ENCODE peak calls at places on chromosomes 13 and 19, in ten cellular contexts. J, L, F, I, Q, D, U, K, B and T are unnamed samples.

GRCh38 chr13:45243072-45243471 is 42.2 kb upstream of the KCTD4 start:
- DNase-seq in J (no peak), L (no peak), F (no peak), I (no peak), Q (no peak), D (no peak), U (no peak), K (no peak), B (no peak), T (no peak)

GRCh38 chr13:87128006-87128405 is 543.2 kb upstream of the SLITRK5 start:
- DNase-seq in J (no peak), L (peak; percentile 70), F (no peak), I (no peak), Q (no peak), D (no peak), U (no peak), K (no peak), B (no peak), T (no peak)

GRCh38 chr19:28691683-28692082 is 521.3 kb downstream of the UQCRFS1 start:
- DNase-seq in J (no peak), L (no peak), F (no peak), I (no peak), Q (no peak), D (no peak), U (no peak), K (no peak), B (no peak), T (no peak)

GRCh38 chr19:20558011-20558410 is 7.6 kb downstream of the ZNF737 start:
- DNase-seq in J (no peak), L (no peak), F (peak; percentile 33), I (no peak), Q (no peak), D (no peak), U (no peak), K (peak; percentile 8), B (no peak), T (no peak)

GRCh38 chr19:34179066-34179465 is 6.8 kb downstream of the LSM14A start:
- DNase-seq in J (no peak), L (no peak), F (no peak), I (no peak), Q (no peak), D (no peak), U (no peak), K (no peak), B (no peak), T (no peak)

GRCh38 chr19:31054430-31054829 is 294.8 kb downstream of the TSHZ3 start:
- DNase-seq in J (no peak), L (no peak), F (no peak), I (peak; percentile 7), Q (peak; percentile 46), D (no peak), U (no peak), K (peak; percentile 78), B (peak; percentile 2), T (peak; percentile 5)

GRCh38 chr19:30395283-30395682 is 23.1 kb downstream of the ZNF536 start:
- DNase-seq in J (no peak), L (no peak), F (no peak), I (no peak), Q (no peak), D (no peak), U (no peak), K (no peak), B (no peak), T (no peak)

GRCh38 chr19:6476155-6476895 is 5.3 kb downstream of the DENND1C start:
- DNase-seq in J (no peak), L (peak; percentile 87), F (peak; percentile 94), I (peak; percentile 67), Q (peak; percentile 99), D (peak; percentile 35), U (peak; percentile 58), K (peak; percentile 62), B (peak; percentile 50), T (peak; percentile 79)

GRCh38 chr19:45364696-45365095 is 5.7 kb downstream of the ERCC2 start:
- DNase-seq in J (no peak), L (no peak), F (no peak), I (no peak), Q (no peak), D (no peak), U (no peak), K (no peak), B (no peak), T (no peak)

GRCh38 chr13:110015253-110015652 is 228.9 kb upstream of the IRS2 start:
- DNase-seq in J (no peak), L (no peak), F (peak; percentile 87), I (no peak), Q (no peak), D (no peak), U (no peak), K (peak; percentile 45), B (no peak), T (no peak)

GRCh38 chr19:2819540-2820111 is at the start of gene ZNF554:
- DNase-seq in J (peak; percentile 97), L (peak; percentile 98), F (peak; percentile 99), I (peak; percentile 97), Q (peak; percentile 94), D (peak; percentile 97), U (peak; percentile 97), K (peak; percentile 96), B (peak; percentile 95), T (peak; percentile 97)

GRCh38 chr13:100533588-100534041 is 55.0 kb downstream of the GGACT start:
- DNase-seq in J (no peak), L (peak; percentile 2), F (peak; percentile 79), I (no peak), Q (no peak), D (no peak), U (no peak), K (no peak), B (no peak), T (no peak)

GRCh38 chr19:33554821-33555220 is 33.2 kb upstream of the PEPD start:
- DNase-seq in J (no peak), L (no peak), F (no peak), I (no peak), Q (no peak), D (no peak), U (no peak), K (no peak), B (no peak), T (no peak)

GRCh38 chr13:105972306-105972721 is 563.1 kb downstream of the EFNB2 start:
- DNase-seq in J (no peak), L (no peak), F (no peak), I (no peak), Q (no peak), D (no peak), U (no peak), K (no peak), B (no peak), T (no peak)

GRCh38 chr13:88622362-88622973 is 951.3 kb downstream of the SLITRK5 start:
- DNase-seq in J (peak; percentile 80), L (no peak), F (no peak), I (no peak), Q (no peak), D (peak; percentile 1), U (no peak), K (peak; percentile 62), B (peak; percentile 12), T (peak; percentile 11)

GRCh38 chr13:23794267-23795161 is 94.7 kb downstream of the MIPEP start:
- DNase-seq in J (no peak), L (no peak), F (no peak), I (no peak), Q (no peak), D (no peak), U (no peak), K (peak; percentile 72), B (no peak), T (no peak)

GRCh38 chr19:46602392-46603194 is 1.5 kb downstream of the CALM3 start:
- DNase-seq in J (no peak), L (peak; percentile 53), F (peak; percentile 44), I (no peak), Q (peak; percentile 36), D (no peak), U (no peak), K (peak; percentile 28), B (no peak), T (peak; percentile 57)

GRCh38 chr13:31998131-31998530 is 33.4 kb upstream of the FRY start:
- DNase-seq in J (no peak), L (no peak), F (no peak), I (no peak), Q (peak; percentile 51), D (no peak), U (no peak), K (no peak), B (no peak), T (no peak)

GRCh38 chr13:91747164-91747563 is 348.7 kb downstream of the GPC5 start:
- DNase-seq in J (no peak), L (no peak), F (no peak), I (no peak), Q (peak; percentile 44), D (no peak), U (no peak), K (no peak), B (no peak), T (no peak)

GRCh38 chr13:45402641-45403040 is 15.5 kb downstream of the SLC25A30 start:
- DNase-seq in J (no peak), L (no peak), F (no peak), I (no peak), Q (no peak), D (no peak), U (no peak), K (no peak), B (no peak), T (no peak)

GRCh38 chr13:40492511-40492910 is 173.9 kb downstream of the FOXO1 start:
- DNase-seq in J (no peak), L (no peak), F (no peak), I (no peak), Q (no peak), D (no peak), U (no peak), K (no peak), B (no peak), T (no peak)

GRCh38 chr13:105991622-105992254 is 543.7 kb downstream of the EFNB2 start:
- DNase-seq in J (no peak), L (no peak), F (peak; percentile 70), I (no peak), Q (peak; percentile 43), D (no peak), U (no peak), K (peak; percentile 69), B (no peak), T (no peak)

GRCh38 chr13:43387880-43388279 is 364.5 kb downstream of the DNAJC15 start:
- DNase-seq in J (no peak), L (no peak), F (no peak), I (no peak), Q (no peak), D (no peak), U (no peak), K (no peak), B (no peak), T (no peak)